ENCODE peak calls at places on chromosomes 4 and X, in four cellular contexts. S, L, O and I are unnamed samples. For H3K36me3 and H3K4me1, the result is how much of the 10 kb centered on the place peaks cover.

GRCh38 chr4:120709986-120710385 is 212.5 kb downstream of the PRDM5 start:
- ATAC-seq in L (peak), S (no peak), O (no peak), I (no peak)

GRCh38 chrX:71846429-71846828 is 64.2 kb upstream of the NHSL2 start:
- ATAC-seq in L (no peak), S (no peak), O (no peak), I (no peak)

GRCh38 chr4:186628058-186628711 is 72.8 kb upstream of the MTNR1A start:
- ATAC-seq in L (no peak), S (no peak), O (no peak), I (no peak)

GRCh38 chr4:182286035-182286434 is 42.8 kb downstream of the TENM3 start:
- ATAC-seq in L (no peak), S (no peak), O (no peak), I (no peak)

GRCh38 chr4:47466061-47466785 is 2.7 kb upstream of the COMMD8 start:
- ATAC-seq in S (no peak), L (no peak), O (no peak), I (no peak)

GRCh38 chr4:153440475-153440874 is 25.7 kb upstream of the TMEM131L start:
- ATAC-seq in S (no peak), L (no peak), O (no peak), I (no peak)

GRCh38 chr4:105605493-105605892 is 53.1 kb downstream of the ARHGEF38 start:
- ATAC-seq in S (no peak), L (no peak), O (peak), I (no peak)

GRCh38 chr4:119011607-119011988 is 122.9 kb downstream of the SYNPO2 start:
- ATAC-seq in L (no peak), O (no peak), S (no peak), I (peak)

GRCh38 chr4:119765951-119766350 is 137.3 kb upstream of the PDE5A start:
- ATAC-seq in O (no peak), S (no peak), L (no peak), I (no peak)

GRCh38 chr4:102534845-102535244 is 33.7 kb downstream of the NFKB1 start:
- ATAC-seq in L (no peak), S (no peak), O (no peak), I (no peak)

GRCh38 chr4:99947190-99947578 is 766 bp upstream of the DNAJB14 start:
- ATAC-seq in O (no peak), L (no peak), S (no peak), I (no peak)

GRCh38 chr4:168923526-168924194 is 86.4 kb downstream of the CBR4 start:
- ATAC-seq in S (peak), L (peak), O (peak), I (peak)

GRCh38 chr4:41719417-41719816 is 29.1 kb downstream of the PHOX2B start:
- ATAC-seq in O (no peak), S (no peak), L (no peak), I (no peak)

GRCh38 chrX:21735753-21736127 is 22.2 kb downstream of the SMPX start:
- ATAC-seq in L (no peak), O (no peak), S (no peak), I (no peak)

GRCh38 chr4:113555868-113556267 is 205.7 kb downstream of the CAMK2D start:
- ATAC-seq in L (peak), S (no peak), O (peak), I (peak)

GRCh38 chr4:24666316-24666715 is 82.0 kb upstream of the DHX15 start:
- ATAC-seq in S (no peak), O (no peak), L (no peak), I (no peak)

GRCh38 chr4:75251547-75251946 is 262.7 kb downstream of the RCHY1 start:
- ATAC-seq in O (no peak), L (no peak), S (no peak), I (no peak)

GRCh38 chr4:89616382-89616781 is 220.6 kb downstream of the SNCA start:
- ATAC-seq in O (no peak), S (no peak), L (no peak), I (no peak)

GRCh38 chr4:89619230-89619962 is 217.6 kb downstream of the SNCA start:
- ATAC-seq in O (no peak), L (no peak), S (no peak), I (no peak)

GRCh38 chr4:89614155-89614554 is 222.8 kb downstream of the SNCA start:
- ATAC-seq in O (no peak), S (no peak), L (no peak), I (no peak)

GRCh38 chr4:89615056-89615455 is 221.9 kb downstream of the SNCA start:
- ATAC-seq in O (no peak), S (no peak), L (no peak), I (no peak)

GRCh38 chr4:89617256-89617655 is 219.7 kb downstream of the SNCA start:
- ATAC-seq in O (no peak), L (no peak), S (no peak), I (no peak)
- H3K36me3 ChIP-seq in O (under half), L (under half), S (under half), I (under half)

GRCh38 chr4:108370826-108371225 is 202.1 kb upstream of the LEF1 start:
- ATAC-seq in S (no peak), L (no peak), O (no peak), I (no peak)
- H3K4me1 ChIP-seq in S (under half), L (under half), O (under half), I (under half)

GRCh38 chr4:17597517-17597916 is 16.9 kb upstream of the MED28 start:
- ATAC-seq in S (no peak), L (no peak), O (no peak), I (no peak)
- H3K36me3 ChIP-seq in S (half or more), L (half or more), O (half or more), I (under half)

DNA sequence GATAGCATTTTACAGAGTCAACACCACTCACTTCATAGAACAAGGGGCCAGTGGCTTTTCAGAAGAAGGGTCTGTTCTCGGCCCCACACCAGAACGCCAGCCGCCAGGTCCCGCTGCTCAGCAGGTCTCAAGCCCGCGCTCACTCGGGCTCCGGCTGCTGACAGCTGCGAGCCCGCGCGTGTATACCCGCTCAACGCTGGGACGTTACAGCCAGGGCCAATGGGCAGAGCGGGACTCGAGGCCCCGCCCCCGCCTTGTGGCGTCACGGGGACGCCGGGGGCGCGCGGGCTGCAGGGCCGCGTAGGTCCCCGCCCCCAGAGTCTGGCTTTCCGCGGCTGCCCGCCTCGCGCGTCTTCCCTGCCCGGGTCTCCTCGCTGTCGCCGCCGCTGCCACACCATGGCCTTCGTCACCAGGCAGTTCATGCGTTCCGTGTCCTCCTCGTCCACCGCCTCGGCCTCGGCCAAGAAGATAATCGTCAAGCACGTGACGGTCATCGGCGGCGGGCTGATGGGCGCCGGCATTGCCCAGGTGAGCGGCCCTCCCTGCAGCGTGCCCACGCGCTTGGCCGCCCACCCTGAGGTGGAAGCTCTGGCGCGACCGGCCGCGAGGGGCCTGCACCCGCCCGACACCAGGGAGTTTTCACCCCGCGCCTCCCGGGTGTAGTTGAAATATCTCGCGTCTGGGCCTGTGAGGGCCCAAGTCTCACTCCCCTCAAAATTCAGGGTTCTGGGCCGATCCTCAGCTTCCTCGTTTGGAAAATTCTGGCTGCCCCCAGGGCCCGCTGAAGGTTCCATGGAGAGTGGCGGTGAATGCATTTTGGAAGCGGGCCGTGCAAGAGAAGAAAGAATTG is at the start of gene HADH:
- ATAC-seq in L (peak), S (peak), O (peak), I (peak)
- H3K4me1 ChIP-seq in L (under half), S (under half), O (half or more), I (under half)

GRCh38 chr4:7837597-7838135 is 102.0 kb downstream of the AFAP1 start:
- ATAC-seq in S (no peak), O (no peak), L (no peak), I (no peak)
- H3K36me3 ChIP-seq in S (under half), O (under half), L (under half), I (under half)

DNA sequence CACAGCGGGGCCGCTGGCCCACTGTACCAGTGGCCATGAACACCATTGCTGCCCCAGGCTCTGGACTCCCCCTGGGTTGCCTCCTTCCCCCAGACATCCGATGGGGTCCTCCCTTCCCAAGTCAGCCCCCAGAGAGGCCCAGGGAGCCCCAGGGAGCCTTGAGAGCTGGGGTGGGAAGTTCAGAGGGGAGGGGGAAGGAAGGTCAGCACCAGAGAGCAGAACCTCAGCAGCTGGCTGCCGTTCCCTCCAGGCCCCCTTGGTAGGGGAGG is 464 bp upstream of the ARHGAP4 start:
- ATAC-seq in S (no peak), L (no peak), O (no peak), I (no peak)
- H3K4me1 ChIP-seq in S (under half), L (under half), O (under half), I (half or more)

GRCh38 chr4:167717495-167717894 is 374.8 kb upstream of the ANXA10 start:
- ATAC-seq in S (no peak), O (no peak), L (no peak), I (no peak)

GRCh38 chr4:167713756-167714155 is 378.6 kb upstream of the ANXA10 start:
- ATAC-seq in L (no peak), O (no peak), S (no peak), I (no peak)

GRCh38 chr4:167715176-167715575 is 377.2 kb upstream of the ANXA10 start:
- ATAC-seq in O (no peak), L (no peak), S (no peak), I (no peak)
- H3K36me3 ChIP-seq in O (under half), L (under half), S (under half), I (under half)

DNA sequence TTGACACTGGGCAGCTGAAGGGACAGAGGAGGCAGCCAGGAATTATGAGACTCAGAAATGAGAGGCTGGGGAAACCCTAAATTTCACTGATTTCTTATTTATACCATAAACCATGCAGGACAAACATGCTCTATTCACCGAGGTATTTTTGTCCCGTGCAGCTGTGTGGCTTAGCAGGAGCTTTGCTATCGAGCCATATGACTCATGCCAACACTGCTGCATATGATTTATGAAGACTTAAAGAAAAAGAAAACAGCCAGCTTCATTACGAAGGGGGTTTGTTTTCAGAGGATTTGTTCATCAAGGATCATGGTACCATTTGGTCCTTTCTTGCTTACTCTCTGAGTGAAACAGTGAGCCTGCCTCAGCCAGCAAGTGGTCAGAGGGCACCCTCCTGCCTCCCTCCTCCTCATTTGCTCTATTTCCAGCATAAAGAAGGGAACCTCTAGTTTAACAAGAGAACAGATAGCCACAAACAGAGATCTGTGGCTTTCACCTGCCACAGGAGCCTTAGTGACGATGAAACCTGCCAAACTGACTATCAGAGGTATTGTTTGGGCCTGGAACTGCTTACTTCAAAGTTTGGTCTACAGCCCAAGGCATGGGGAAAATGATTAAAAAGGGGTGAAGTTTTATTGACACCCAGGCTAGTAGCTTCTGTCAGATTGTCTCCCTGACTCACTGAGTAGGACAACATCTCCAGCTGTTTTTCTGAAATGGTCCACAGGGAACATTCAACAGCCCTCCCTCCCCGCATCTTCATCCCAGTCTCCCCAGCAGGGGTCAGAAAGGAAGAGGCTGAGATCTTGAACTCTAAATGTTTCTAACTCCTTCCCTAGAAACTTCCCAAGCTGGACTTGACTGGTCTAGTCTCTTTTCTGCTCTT is 80.1 kb upstream of the MAML3 start:
- ATAC-seq in O (no peak), L (no peak), S (peak), I (no peak)
- H3K4me1 ChIP-seq in O (under half), L (under half), S (under half), I (under half)